ENCODE peak calls at places on chromosomes 11 and 22, in four cellular contexts. N is SK-N-SH, P is neural progenitor cell, J is HCT116. C is an unnamed sample.

GRCh38 chr11:115518983-115519382 is 14.8 kb upstream of the CADM1 start:
- DNase-seq in J (no peak), P (no peak), N (no peak), C (no peak)

GRCh38 chr22:32723632-32724031 is 77.9 kb upstream of the TIMP3 start:
- DNase-seq in J (no peak), N (no peak), P (no peak), C (no peak)

GRCh38 chr11:112440518-112440917 is 179.9 kb upstream of the PLET1 start:
- DNase-seq in N (no peak), P (peak), J (peak), C (no peak)

GRCh38 chr11:110098645-110099044 is 5.5 kb downstream of the ZC3H12C start:
- DNase-seq in N (no peak), P (no peak), J (no peak), C (peak)

GRCh38 chr11:33912405-33913361 is 20.8 kb upstream of the LMO2 start:
- DNase-seq in P (peak), J (peak), N (no peak), C (peak)

GRCh38 chr11:66471142-66471541 is 4.4 kb downstream of the PELI3 start:
- DNase-seq in N (no peak), J (no peak), P (no peak), C (no peak)

GRCh38 chr11:46520971-46521745 is 72.7 kb downstream of the AMBRA1 start:
- DNase-seq in N (no peak), J (no peak), P (no peak), C (peak)

GRCh38 chr11:122754553-122755322 is 83.6 kb upstream of the CRTAM start:
- DNase-seq in J (peak), N (no peak), P (peak), C (peak)

GRCh38 chr11:19259487-19260345 is 19.0 kb upstream of the E2F8 start:
- DNase-seq in J (peak), P (peak), N (peak), C (peak)

GRCh38 chr22:49093192-49093880 is 734.3 kb downstream of the BRD1 start:
- DNase-seq in N (no peak), J (no peak), P (no peak), C (no peak)

GRCh38 chr11:88335284-88335683 is 2.3 kb downstream of the CTSC start:
- DNase-seq in P (no peak), J (no peak), N (no peak), C (peak)

GRCh38 chr11:26442131-26442530 is 110.2 kb downstream of the ANO3 start:
- DNase-seq in N (no peak), P (no peak), J (no peak), C (peak)

DNA sequence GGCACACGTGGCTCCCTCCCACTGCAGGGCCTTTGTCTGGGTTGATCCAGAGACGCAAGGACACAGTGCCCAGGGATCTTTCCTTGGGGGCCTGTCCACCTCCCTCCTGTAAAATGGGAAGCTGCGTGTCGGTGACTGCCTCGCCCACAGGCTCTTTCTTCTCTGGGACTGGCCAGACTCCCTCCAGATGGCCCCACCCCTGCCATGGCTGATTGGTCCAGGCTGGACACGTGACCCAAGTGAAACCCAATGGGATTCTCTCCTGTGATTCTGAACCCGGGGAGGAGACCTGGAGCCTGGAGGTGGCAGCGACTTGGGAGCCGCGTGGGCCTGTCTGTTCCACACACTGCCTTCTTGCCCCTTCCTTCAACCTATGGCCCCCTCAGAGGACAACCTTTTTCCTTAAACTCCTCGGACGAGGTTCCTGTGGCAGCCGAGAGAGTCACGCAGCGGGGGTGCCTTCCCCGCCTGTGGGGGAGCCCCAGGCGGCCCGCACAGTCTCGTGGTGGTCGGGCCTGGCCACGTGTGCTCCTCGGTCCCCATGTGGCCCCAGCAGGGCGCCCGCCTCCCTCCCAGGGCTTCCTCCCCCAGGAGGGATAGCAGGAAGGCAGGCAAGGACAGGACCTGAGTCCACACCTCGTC is 12.4 kb upstream of the MPPED1 start:
- DNase-seq in P (no peak), N (peak), J (no peak), C (no peak)
- TF ChIP-seq EZH2phosphoT487 in P (no peak), N (no peak), J (no peak), C (no peak)

DNA sequence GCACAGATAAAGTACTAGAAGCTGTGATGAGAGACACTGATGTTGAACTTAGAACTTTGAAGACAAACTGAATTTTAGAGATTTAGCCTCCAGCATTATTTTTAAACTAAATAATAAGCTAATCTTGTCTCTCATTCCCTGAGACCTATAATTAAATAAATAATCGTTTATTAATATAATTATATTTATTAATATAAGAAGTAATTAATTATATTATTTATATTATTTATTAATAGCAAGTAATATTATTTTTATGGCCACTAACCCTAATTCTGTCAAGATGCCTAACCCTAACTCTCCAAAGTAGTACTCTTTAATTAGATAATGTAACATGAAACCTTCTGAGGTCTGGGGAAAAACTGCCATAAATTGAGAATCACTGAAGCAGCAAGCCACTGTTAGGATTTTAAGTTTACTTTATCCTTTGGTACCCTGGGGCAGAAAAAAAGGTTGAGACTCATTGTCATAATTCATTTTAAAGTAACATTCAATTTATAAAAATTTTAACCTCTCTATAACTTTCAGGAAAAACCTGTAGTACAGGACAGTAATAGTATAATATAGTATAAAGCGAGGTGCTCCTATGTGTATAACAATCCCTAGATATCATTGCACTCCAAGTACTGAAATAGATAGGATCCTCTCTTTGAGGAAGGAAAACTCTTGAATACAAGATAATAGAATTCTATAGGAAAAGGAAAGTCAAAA is 85.4 kb downstream of the TTC28 start:
- DNase-seq in J (no peak), N (no peak), P (no peak), C (no peak)
- H3K4me2 ChIP-seq in J (no peak), N (no peak), P (no peak), C (no peak)

DNA sequence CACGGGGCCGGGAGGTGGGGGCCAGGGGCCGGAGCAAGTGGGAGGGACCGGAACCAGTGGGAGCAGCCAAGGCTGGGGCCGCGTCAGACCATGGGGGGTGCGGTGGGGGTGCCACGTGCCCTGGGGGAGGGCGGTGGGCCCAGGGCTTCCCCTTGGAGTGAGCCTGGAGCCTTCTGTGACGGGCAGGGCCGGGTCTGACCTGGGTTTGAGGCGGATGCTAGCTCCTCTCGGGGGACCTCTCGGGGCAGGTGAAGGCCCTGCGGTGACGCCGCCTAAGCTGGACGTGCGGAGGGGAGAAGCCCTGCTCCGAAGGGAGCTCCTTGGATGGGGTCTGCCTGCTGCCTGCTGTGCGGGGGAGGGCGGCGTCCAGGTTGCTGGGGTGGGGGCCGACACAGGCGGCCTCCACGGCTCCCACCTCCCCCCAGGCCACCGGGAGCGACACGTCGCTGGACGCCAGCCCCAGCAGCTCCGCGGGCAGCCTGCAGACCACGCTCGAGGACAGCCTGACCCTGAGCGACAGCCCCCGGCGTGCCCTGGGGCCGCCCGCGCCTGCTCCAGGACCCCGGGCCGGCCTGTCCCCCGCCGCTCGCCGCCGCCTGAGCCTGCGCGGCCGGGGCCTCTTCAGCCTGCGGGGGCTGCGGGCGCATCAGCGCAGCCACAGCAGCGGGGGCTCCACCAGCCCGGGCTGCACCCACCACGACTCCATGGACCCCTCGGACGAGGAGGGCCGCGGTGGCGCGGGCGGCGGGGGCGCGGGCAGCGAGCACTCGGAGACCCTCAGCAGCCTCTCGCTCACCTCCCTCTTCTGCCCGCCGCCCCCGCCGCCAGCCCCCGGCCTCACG is 115.0 kb downstream of the CACNA1I start:
- DNase-seq in P (no peak), N (no peak), J (no peak), C (no peak)
- TF ChIP-seq EZH2phosphoT487 in P (no peak), N (no peak), J (no peak), C (no peak)

DNA sequence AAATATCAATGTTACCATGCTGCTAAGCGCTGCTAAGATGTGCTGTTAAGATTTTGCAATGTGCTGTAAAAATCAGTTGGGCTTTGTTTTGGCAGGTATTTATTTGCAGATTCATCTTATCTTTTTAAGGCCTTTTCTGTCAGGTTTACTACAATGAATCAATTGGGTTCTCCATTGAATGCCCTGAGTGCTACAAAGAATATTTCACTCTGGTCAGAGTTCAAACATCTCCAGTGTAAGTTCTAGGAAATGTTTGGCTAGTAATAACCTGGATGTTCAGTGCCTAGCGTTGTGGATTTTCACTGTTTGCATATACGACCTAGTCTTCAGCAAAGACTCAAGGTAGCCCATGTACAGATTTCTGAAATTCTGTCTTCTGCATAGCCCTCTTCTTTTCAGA is 36.0 kb downstream of the RSF1 start:
- DNase-seq in J (no peak), N (no peak), P (no peak), C (no peak)
- H3K4me2 ChIP-seq in J (no peak), N (no peak), P (no peak), C (no peak)

GRCh38 chr11:17813391-17814059 is 78.9 kb downstream of the KCNC1 start:
- DNase-seq in J (no peak), N (no peak), P (no peak), C (peak)

GRCh38 chr11:17810041-17810440 is 75.5 kb downstream of the KCNC1 start:
- DNase-seq in J (no peak), P (no peak), N (no peak), C (no peak)

GRCh38 chr11:17812286-17813187 is 78.0 kb downstream of the KCNC1 start:
- DNase-seq in P (no peak), J (no peak), N (peak), C (peak)

GRCh38 chr11:17810736-17811135 is 76.2 kb downstream of the KCNC1 start:
- DNase-seq in J (no peak), N (peak), P (no peak), C (peak)

DNA sequence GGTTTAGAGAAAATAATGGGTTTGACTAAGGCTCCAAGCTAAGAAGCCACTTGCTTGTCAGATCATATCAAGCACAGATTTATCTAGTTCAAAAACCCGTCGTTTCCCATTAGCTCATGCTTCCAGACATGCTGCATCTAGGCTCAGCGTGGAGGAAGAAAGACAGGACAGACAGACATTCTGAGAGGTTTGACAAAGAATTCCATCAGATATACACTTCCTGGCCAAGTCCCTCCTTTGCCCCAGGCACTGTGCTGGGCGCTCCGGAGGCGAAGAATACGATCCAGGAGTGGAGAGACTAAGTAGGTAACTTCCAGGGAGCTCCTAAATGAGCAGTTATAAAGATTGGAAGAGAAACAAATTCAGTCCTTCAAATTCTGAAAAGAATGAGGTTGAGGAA is 76.8 kb downstream of the KCNC1 start:
- DNase-seq in J (no peak), P (no peak), N (no peak), C (no peak)
- TF ChIP-seq EZH2phosphoT487 in J (no peak), P (no peak), N (no peak), C (no peak)

GRCh38 chr22:25388866-25389540 is 169.6 kb downstream of the CRYBB2 start:
- DNase-seq in P (no peak), N (no peak), J (no peak), C (no peak)

GRCh38 chr22:25392584-25392983 is 171.9 kb upstream of the GRK3 start:
- DNase-seq in J (no peak), P (no peak), N (no peak), C (no peak)

GRCh38 chr22:25388415-25388814 is 169.0 kb downstream of the CRYBB2 start:
- DNase-seq in N (no peak), P (no peak), J (no peak), C (no peak)

GRCh38 chr22:25389541-25389919 is 170.1 kb downstream of the CRYBB2 start:
- DNase-seq in J (no peak), N (no peak), P (no peak), C (no peak)

GRCh38 chr22:25390297-25391240 is 171.1 kb downstream of the CRYBB2 start:
- DNase-seq in P (no peak), J (no peak), N (no peak), C (no peak)
- H3K4me2 ChIP-seq in P (no peak), J (no peak), N (no peak), C (no peak)